ENCODE peak calls at places on chromosomes 6 and 20, in ten cellular contexts. N is epithelial cell of esophagus; A is activated naive CD4-positive, alpha-beta T cell; G is effector CD8-positive, alpha-beta T cell; Y is fibroblast of gingiva; M is LoVo; D is H54; B is central memory CD8-positive, alpha-beta T cell; L is stimulated activated CD8-positive, alpha-beta memory T cell treated with anti-CD3 and anti-CD28 coated beads, Interleukin-15, amount 100 ng/mL, for 1 hour; Z is activated T-cell treated with anti-CD3 and anti-CD28 coated beads for 24 hours. T is an unnamed sample.

GRCh38 chr6:122651604-122652003 is 41.4 kb downstream of the PKIB start:
- DNase-seq in N (no peak), A (no peak), G (no peak), Y (peak), M (no peak), D (no peak), B (no peak), L (no peak), Z (no peak), T (no peak)

GRCh38 chr6:106324726-106325335 is 729 bp downstream of the ATG5 start:
- DNase-seq in N (peak), A (no peak), G (no peak), Y (no peak), M (no peak), D (no peak), B (no peak), L (no peak), Z (no peak), T (peak)

GRCh38 chr6:118122801-118123200 is 215.7 kb downstream of the SLC35F1 start:
- DNase-seq in N (no peak), A (no peak), G (no peak), Y (no peak), M (no peak), D (no peak), B (no peak), L (no peak), Z (no peak), T (no peak)

GRCh38 chr6:129615496-129615895 is 94.5 kb downstream of the ARHGAP18 start:
- DNase-seq in N (no peak), A (no peak), G (no peak), Y (no peak), M (no peak), D (no peak), B (no peak), L (no peak), Z (no peak), T (no peak)

GRCh38 chr6:423799-424345 is 32.3 kb downstream of the IRF4 start:
- DNase-seq in N (no peak), A (no peak), G (no peak), Y (no peak), M (no peak), D (no peak), B (no peak), L (no peak), Z (no peak), T (no peak)

GRCh38 chr6:85684125-85684808 is 41.6 kb upstream of the SYNCRIP start:
- DNase-seq in N (peak), A (no peak), G (no peak), Y (no peak), M (no peak), D (no peak), B (no peak), L (no peak), Z (no peak), T (no peak)

GRCh38 chr20:10521068-10521834 is 86.1 kb downstream of the SLX4IP start:
- DNase-seq in N (peak), A (no peak), G (no peak), Y (peak), M (no peak), D (peak), B (no peak), L (no peak), Z (no peak), T (peak)

GRCh38 chr6:78629154-78629721 is 238.1 kb upstream of the IRAK1BP1 start:
- DNase-seq in N (peak), A (no peak), G (no peak), Y (peak), M (no peak), D (no peak), B (no peak), L (no peak), Z (no peak), T (peak)

GRCh38 chr20:23200914-23201313 is 114.8 kb upstream of the CD93 start:
- DNase-seq in N (peak), A (no peak), G (no peak), Y (no peak), M (peak), D (no peak), B (no peak), L (no peak), Z (no peak), T (peak)